ENCODE peak calls at places on chromosomes 5 and 9, in five cellular contexts. Z is IMR-90; A is CD8-positive, alpha-beta memory T cell; B is H1; I is uterus. X is an unnamed sample. For H3K4me1, the result is how much of the 10 kb centered on the place peaks cover.

GRCh38 chr5:80119337-80119736 is 84.2 kb downstream of the THBS4 start:
- DNase-seq in Z (no peak), A (no peak), B (no peak), I (no peak), X (no peak)

GRCh38 chr5:181020716-181021115 is 19.4 kb upstream of the BTNL9 start:
- DNase-seq in Z (no peak), A (no peak), B (no peak), I (no peak), X (no peak)

GRCh38 chr5:74093501-74093993 is 467.6 kb downstream of the ARHGEF28 start:
- DNase-seq in Z (no peak), A (no peak), B (no peak), I (no peak), X (no peak)

GRCh38 chr5:147887026-147887627 is 8.6 kb downstream of the SCGB3A2 start:
- DNase-seq in Z (peak), A (no peak), B (no peak), I (no peak), X (no peak)

GRCh38 chr5:5398046-5398445 is 24.4 kb upstream of the ICE1 start:
- DNase-seq in Z (no peak), A (no peak), B (no peak), I (no peak), X (no peak)

GRCh38 chr9:38089387-38090165 is 20.5 kb upstream of the SHB start:
- DNase-seq in Z (no peak), A (no peak), B (no peak), I (no peak), X (no peak)

GRCh38 chr9:95049761-95050160 is 267.7 kb downstream of the FANCC start:
- DNase-seq in Z (no peak), A (no peak), B (no peak), I (no peak), X (no peak)

GRCh38 chr5:141234109-141234508 is 11.0 kb downstream of the PCDHB14 start:
- DNase-seq in Z (peak), A (no peak), B (no peak), I (no peak), X (no peak)

GRCh38 chr5:140992878-140993277 is 26.6 kb downstream of the PCDHAC2 start:
- DNase-seq in Z (no peak), A (no peak), B (no peak), I (no peak), X (no peak)

GRCh38 chr5:179198865-179199645 is 138.9 kb downstream of the ZNF354C start:
- DNase-seq in Z (no peak), A (no peak), B (no peak), I (no peak), X (no peak)

GRCh38 chr5:119019431-119020348 is 31.3 kb upstream of the DTWD2 start:
- DNase-seq in Z (no peak), A (no peak), B (no peak), I (no peak), X (no peak)

GRCh38 chr5:151078490-151079262 is 2.2 kb downstream of the TNIP1 start:
- DNase-seq in Z (no peak), A (no peak), B (no peak), I (no peak), X (no peak)

GRCh38 chr5:148179234-148179824 is 11.0 kb downstream of the SPINK14 start:
- DNase-seq in Z (peak), A (peak), B (no peak), I (no peak), X (peak)

GRCh38 chr5:167822241-167822640 is 469.2 kb upstream of the WWC1 start:
- DNase-seq in Z (no peak), A (no peak), B (no peak), I (no peak), X (no peak)

GRCh38 chr5:178304016-178304415 is 71.4 kb upstream of the PHYKPL start:
- DNase-seq in Z (no peak), A (no peak), B (no peak), I (no peak), X (no peak)

GRCh38 chr5:147445093-147445492 is 64.8 kb downstream of the DPYSL3 start:
- DNase-seq in Z (no peak), A (no peak), B (no peak), I (no peak), X (no peak)

GRCh38 chr9:112535364-112535763 is 48.7 kb downstream of the KIAA1958 start:
- DNase-seq in Z (peak), A (no peak), B (no peak), I (no peak), X (no peak)

GRCh38 chr9:129614932-129615331 is 6.0 kb downstream of the C9orf50 start:
- DNase-seq in Z (no peak), A (no peak), B (no peak), I (no peak), X (no peak)

GRCh38 chr9:137048655-137049543 is 2.9 kb upstream of the NPDC1 start:
- DNase-seq in Z (no peak), A (no peak), B (no peak), I (no peak), X (no peak)

GRCh38 chr9:116087246-116087645 is 66.3 kb upstream of the PAPPA start:
- DNase-seq in Z (peak), A (no peak), B (no peak), I (peak), X (no peak)

GRCh38 chr9:116323012-116323411 is 169.4 kb downstream of the PAPPA start:
- DNase-seq in Z (peak), A (no peak), B (no peak), I (no peak), X (no peak)

GRCh38 chr5:157915638-157916037 is 56.7 kb upstream of the CLINT1 start:
- DNase-seq in Z (peak), A (no peak), B (no peak), I (peak), X (no peak)
- H3K4me1 ChIP-seq in Z (under half), A (under half), B (under half), I (under half), X (under half)

GRCh38 chr5:50966986-50967385 is 300.5 kb downstream of the PARP8 start:
- DNase-seq in Z (no peak), A (no peak), B (no peak), I (no peak), X (no peak)

GRCh38 chr5:50962934-50963646 is 296.7 kb downstream of the PARP8 start:
- DNase-seq in Z (peak), A (peak), B (peak), I (peak), X (no peak)

GRCh38 chr5:50967388-50968039 is 301.1 kb downstream of the PARP8 start:
- DNase-seq in Z (no peak), A (no peak), B (no peak), I (no peak), X (no peak)

GRCh38 chr5:50963647-50964584 is 297.5 kb downstream of the PARP8 start:
- DNase-seq in Z (no peak), A (no peak), B (no peak), I (no peak), X (no peak)

GRCh38 chr5:50965621-50966362 is 299.4 kb downstream of the PARP8 start:
- DNase-seq in Z (no peak), A (no peak), B (no peak), I (no peak), X (no peak)
- H3K4me3 ChIP-seq in Z (no peak), A (no peak), B (peak), I (no peak), X (peak)

GRCh38 chr5:19920761-19921160 is 67.2 kb downstream of the CDH18 start:
- DNase-seq in Z (peak), A (no peak), B (no peak), I (no peak), X (no peak)
- H3K4me1 ChIP-seq in Z (under half), A (under half), B (under half), I (under half), X (under half)

DNA sequence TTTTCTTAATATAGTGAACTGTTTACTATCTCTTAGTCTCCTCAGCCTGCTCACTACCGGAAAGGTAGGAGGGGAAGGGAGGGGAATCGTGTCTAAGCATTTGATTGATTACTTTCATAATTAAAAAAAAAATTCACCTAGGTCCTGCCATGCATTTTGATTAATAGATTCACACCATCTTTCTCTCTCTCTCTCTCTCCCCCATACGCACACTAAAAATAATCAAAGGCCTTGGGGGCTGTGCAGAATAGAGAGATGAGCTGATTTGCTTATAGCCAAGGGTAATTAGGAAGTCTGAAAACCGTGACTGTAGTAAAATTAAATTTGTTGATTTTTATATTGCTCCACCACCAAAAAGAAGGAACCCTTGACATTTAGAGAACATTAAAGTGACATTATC is 49.6 kb downstream of the CD180 start:
- DNase-seq in Z (no peak), A (no peak), B (no peak), I (no peak), X (no peak)
- H3K4me3 ChIP-seq in Z (no peak), A (no peak), B (no peak), I (no peak), X (no peak)

DNA sequence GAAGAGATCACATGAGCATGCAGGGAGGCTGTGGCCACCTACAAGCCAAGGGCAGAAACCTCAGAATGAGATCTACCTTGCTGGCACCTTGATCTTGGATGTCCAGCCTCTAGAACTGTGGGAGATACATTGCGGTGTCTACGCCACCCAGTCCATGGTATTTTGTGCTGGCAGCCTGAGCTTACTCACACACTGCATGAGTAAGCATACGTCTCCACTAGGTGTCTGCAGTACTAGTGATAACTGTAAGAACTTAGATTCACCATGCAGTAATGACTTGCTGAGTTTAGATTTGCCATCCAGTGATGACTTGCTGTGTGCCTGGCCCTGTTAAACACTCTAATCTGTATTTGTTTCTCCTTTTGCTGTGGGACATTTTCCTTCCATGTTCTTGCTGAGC is 417.7 kb downstream of the GADD45G start:
- DNase-seq in Z (no peak), A (no peak), B (no peak), I (no peak), X (no peak)
- H3K4me1 ChIP-seq in Z (under half), A (under half), B (under half), I (under half), X (under half)

GRCh38 chr5:172450453-172450852 is 3.9 kb downstream of the SH3PXD2B start:
- DNase-seq in Z (no peak), A (no peak), B (no peak), I (no peak), X (no peak)

GRCh38 chr5:172453206-172453985 is 929 bp downstream of the SH3PXD2B start:
- DNase-seq in Z (peak), A (no peak), B (no peak), I (peak), X (no peak)

GRCh38 chr5:172450861-172451695 is 3.2 kb downstream of the SH3PXD2B start:
- DNase-seq in Z (no peak), A (peak), B (no peak), I (peak), X (no peak)

GRCh38 chr5:172452398-172453205 is 1.7 kb downstream of the SH3PXD2B start:
- DNase-seq in Z (peak), A (no peak), B (no peak), I (no peak), X (no peak)

GRCh38 chr5:172451771-172452197 is 2.5 kb downstream of the SH3PXD2B start:
- DNase-seq in Z (peak), A (no peak), B (no peak), I (peak), X (no peak)
- H3K4me3 ChIP-seq in Z (no peak), A (no peak), B (no peak), I (no peak), X (no peak)

DNA sequence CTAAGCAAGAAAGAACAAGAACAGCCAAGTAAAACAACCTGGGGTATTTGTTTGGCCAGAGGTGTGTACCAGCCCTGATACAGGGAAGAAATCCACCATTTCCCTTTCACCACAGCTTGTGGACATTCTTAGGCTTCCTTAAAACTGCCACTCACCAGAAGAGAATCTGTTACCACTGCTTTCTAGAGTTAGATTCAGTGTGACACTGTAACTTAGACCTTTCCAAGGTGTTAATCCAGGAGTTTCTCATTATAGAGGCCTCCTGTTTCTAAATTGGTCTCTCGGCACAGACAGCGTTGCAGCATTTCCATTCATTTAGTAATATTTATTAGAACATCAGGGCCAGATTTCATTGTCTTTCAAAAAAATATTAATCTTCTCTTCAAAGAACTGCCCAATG is 55.0 kb downstream of the NIPAL4 start:
- DNase-seq in Z (no peak), A (no peak), B (no peak), I (no peak), X (no peak)
- H3K4me1 ChIP-seq in Z (under half), A (under half), B (under half), I (under half), X (under half)

X was measured in iPS DF 6.9.